ENCODE peak calls at places on chromosomes 3 and 15, in four cellular contexts. M, R, A and L are unnamed samples. For H3K4me1, the result is how much of the 10 kb centered on the place peaks cover.

GRCh38 chr15:65086680-65087111 is 10.2 kb downstream of the KBTBD13 start:
- DNase-seq in A (no peak), R (no peak), M (no peak), L (peak)

GRCh38 chr3:119794971-119795612 is 13.2 kb downstream of the NR1I2 start:
- DNase-seq in A (peak), R (no peak), M (no peak), L (peak)

GRCh38 chr3:188220097-188220788 is 66.3 kb downstream of the LPP start:
- DNase-seq in M (no peak), R (no peak), A (no peak), L (no peak)

GRCh38 chr15:29086001-29086400 is 183.6 kb downstream of the NSMCE3 start:
- DNase-seq in R (no peak), A (no peak), M (no peak), L (no peak)

GRCh38 chr15:85318048-85318731 is 62.2 kb upstream of the AKAP13 start:
- DNase-seq in M (no peak), R (no peak), A (peak), L (no peak)

GRCh38 chr15:68411276-68411675 is 20.7 kb downstream of the ITGA11 start:
- DNase-seq in R (no peak), M (no peak), A (no peak), L (no peak)

GRCh38 chr3:177350051-177350565 is 152.8 kb upstream of the TBL1XR1 start:
- DNase-seq in R (no peak), M (no peak), A (no peak), L (no peak)

GRCh38 chr3:5138214-5138981 is 16.3 kb downstream of the ARL8B start:
- DNase-seq in A (no peak), M (no peak), R (no peak), L (no peak)

GRCh38 chr3:151933224-151933858 is 59.9 kb downstream of the SUCNR1 start:
- DNase-seq in M (no peak), R (no peak), A (no peak), L (no peak)

GRCh38 chr15:100934166-100934565 is 15.0 kb downstream of the LRRK1 start:
- DNase-seq in A (no peak), M (no peak), R (no peak), L (no peak)

GRCh38 chr15:101323793-101324505 is 28.9 kb upstream of the SNRPA1 start:
- DNase-seq in R (no peak), M (no peak), A (no peak), L (no peak)

GRCh38 chr15:39580630-39581500 is at the start of gene THBS1:
- DNase-seq in R (peak), A (peak), M (peak), L (peak)

GRCh38 chr15:79529441-79529840 is 97.3 kb downstream of the MINAR1 start:
- DNase-seq in R (no peak), A (no peak), M (no peak), L (no peak)

GRCh38 chr15:55742927-55743614 is at the start of gene PRTG:
- DNase-seq in A (peak), M (peak), R (peak), L (peak)

GRCh38 chr15:72315706-72316370 is 4.1 kb downstream of the CELF6 start:
- DNase-seq in R (no peak), M (no peak), A (peak), L (peak)

GRCh38 chr3:62911531-62911930 is 36.3 kb upstream of the CADPS start:
- DNase-seq in R (no peak), M (no peak), A (no peak), L (no peak)

GRCh38 chr15:75776075-75776443 is 63.4 kb upstream of the CSPG4 start:
- DNase-seq in R (no peak), M (no peak), A (no peak), L (no peak)

GRCh38 chr3:126540342-126540849 is 16.4 kb downstream of the CHST13 start:
- DNase-seq in R (no peak), A (peak), M (peak), L (peak)

GRCh38 chr3:156614642-156615511 is 59.5 kb upstream of the TIPARP start:
- DNase-seq in M (no peak), A (no peak), R (no peak), L (no peak)

GRCh38 chr3:99049164-99049563 is 147.7 kb upstream of the DCBLD2 start:
- DNase-seq in A (no peak), R (no peak), M (no peak), L (no peak)

GRCh38 chr15:63073497-63074172 is 31.1 kb downstream of the TPM1 start:
- DNase-seq in A (no peak), R (no peak), M (no peak), L (no peak)
- H3K4me3 ChIP-seq in A (no peak), R (no peak), M (no peak), L (no peak)

DNA sequence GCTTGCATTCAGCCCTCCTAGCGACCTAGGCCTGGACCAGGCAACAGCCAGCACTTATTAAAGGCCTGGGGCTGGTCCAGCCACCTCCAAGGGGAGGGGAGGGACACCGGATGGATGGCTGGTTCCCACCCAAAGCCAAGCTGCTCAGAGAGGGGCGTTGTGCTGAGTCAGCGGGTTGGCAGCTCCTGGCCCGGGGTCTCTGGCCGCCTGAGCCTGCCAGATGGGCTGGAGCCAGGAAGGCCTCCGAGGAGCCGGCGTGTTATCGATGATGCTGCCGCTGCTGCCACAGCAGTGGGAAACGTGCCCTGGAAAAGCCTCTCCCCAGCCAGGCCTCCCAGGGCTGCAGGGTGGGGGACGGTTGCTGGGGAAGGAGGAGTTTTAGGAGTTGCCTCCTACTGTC is 43.4 kb upstream of the TSEN2 start:
- DNase-seq in A (no peak), M (peak), R (peak), L (no peak)
- H3K4me1 ChIP-seq in A (under half), M (under half), R (under half), L (under half)

DNA sequence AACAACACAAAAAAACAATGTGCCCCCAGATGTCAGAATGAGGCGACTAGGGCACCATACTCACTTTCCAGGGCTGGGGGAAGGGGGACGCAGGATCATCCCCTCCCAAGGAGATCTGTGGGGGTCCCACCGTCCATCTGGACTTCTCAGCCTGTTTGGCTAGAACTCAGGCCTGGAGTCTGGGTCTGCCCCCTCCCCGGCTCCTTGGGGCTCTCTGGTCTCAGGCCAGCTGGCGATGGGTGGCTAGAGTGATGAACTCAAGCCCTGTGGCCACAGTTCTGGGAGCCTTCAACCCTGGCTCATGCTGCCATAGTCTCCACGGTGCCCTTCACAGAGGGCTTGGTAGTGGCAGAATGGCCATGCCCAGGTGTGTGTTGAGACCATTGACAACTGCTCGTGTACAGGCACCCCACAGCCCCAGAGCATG is 13.6 kb downstream of the ZBTB47 start:
- DNase-seq in R (no peak), M (peak), A (no peak), L (no peak)
- H3K4me3 ChIP-seq in R (no peak), M (no peak), A (no peak), L (no peak)

GRCh38 chr3:179833294-179833693 is 180.5 kb downstream of the USP13 start:
- DNase-seq in R (no peak), M (no peak), A (no peak), L (no peak)
- H3K4me1 ChIP-seq in R (under half), M (under half), A (under half), L (under half)

GRCh38 chr15:81301385-81301784 is 22.6 kb downstream of the STARD5 start:
- DNase-seq in A (no peak), M (no peak), R (no peak), L (no peak)
- H3K4me3 ChIP-seq in A (no peak), M (no peak), R (no peak), L (no peak)

GRCh38 chr3:81734742-81735141 is 26.7 kb downstream of the GBE1 start:
- DNase-seq in M (no peak), R (no peak), A (no peak), L (no peak)
- H3K4me1 ChIP-seq in M (half or more), R (under half), A (under half), L (under half)

GRCh38 chr3:117218709-117219108 is 509.1 kb downstream of the TUSC7 start:
- DNase-seq in A (no peak), M (no peak), R (no peak), L (no peak)
- H3K4me3 ChIP-seq in A (no peak), M (no peak), R (no peak), L (no peak)

GRCh38 chr3:115982121-115982520 is 358.8 kb downstream of the GAP43 start:
- DNase-seq in M (no peak), R (no peak), A (no peak), L (no peak)
- H3K4me1 ChIP-seq in M (under half), R (under half), A (under half), L (under half)